ENCODE peak calls at places on chromosomes 6 and 20, in four cellular contexts. P is GM12878, T is HepG2, J is H1. D is an unnamed sample.

GRCh38 chr20:38601216-38602184 is at the start of gene ARHGAP40:
- DNase-seq in J (no peak), T (peak; percentile 54), P (no peak), D (peak; percentile 61)

GRCh38 chr6:88365230-88365629 is 199.1 kb upstream of the CNR1 start:
- DNase-seq in J (no peak), T (no peak), P (no peak), D (no peak)

GRCh38 chr20:25364180-25364788 is 26.4 kb downstream of the ABHD12 start:
- DNase-seq in T (no peak), P (no peak), J (no peak), D (no peak)

GRCh38 chr6:126167726-126168125 is 172.2 kb upstream of the CENPW start:
- DNase-seq in T (no peak), P (no peak), J (no peak), D (no peak)

GRCh38 chr6:15952231-15953151 is 176.4 kb upstream of the MYLIP start:
- DNase-seq in P (no peak), J (no peak), T (no peak), D (no peak)

GRCh38 chr6:816510-817084 is 123.7 kb upstream of the EXOC2 start:
- DNase-seq in J (no peak), T (peak; percentile 40), P (no peak), D (no peak)

GRCh38 chr20:53959849-53960585 is 110.4 kb downstream of the BCAS1 start:
- DNase-seq in J (no peak), T (peak; percentile 57), P (no peak), D (no peak)

GRCh38 chr6:48111143-48111506 is at the start of gene PTCHD4:
- DNase-seq in J (peak; percentile 7), T (peak; percentile 86), P (no peak), D (peak; percentile 4)

GRCh38 chr20:5658897-5659296 is 91.3 kb upstream of the SHLD1 start:
- DNase-seq in J (no peak), P (no peak), T (peak; percentile 71), D (no peak)

GRCh38 chr6:144617231-144618199 is 332.4 kb downstream of the UTRN start:
- DNase-seq in J (no peak), P (no peak), T (no peak), D (no peak)

GRCh38 chr20:44182863-44183262 is 4.1 kb downstream of the JPH2 start:
- DNase-seq in P (no peak), J (no peak), T (no peak), D (no peak)

GRCh38 chr20:44183282-44183681 is 3.7 kb downstream of the JPH2 start:
- DNase-seq in T (no peak), J (no peak), P (no peak), D (no peak)

GRCh38 chr20:44180814-44181213 is 6.2 kb downstream of the JPH2 start:
- DNase-seq in J (peak; percentile 34), P (no peak), T (no peak), D (no peak)

GRCh38 chr20:44182135-44182765 is 4.7 kb downstream of the JPH2 start:
- DNase-seq in J (no peak), P (no peak), T (no peak), D (no peak)

DNA sequence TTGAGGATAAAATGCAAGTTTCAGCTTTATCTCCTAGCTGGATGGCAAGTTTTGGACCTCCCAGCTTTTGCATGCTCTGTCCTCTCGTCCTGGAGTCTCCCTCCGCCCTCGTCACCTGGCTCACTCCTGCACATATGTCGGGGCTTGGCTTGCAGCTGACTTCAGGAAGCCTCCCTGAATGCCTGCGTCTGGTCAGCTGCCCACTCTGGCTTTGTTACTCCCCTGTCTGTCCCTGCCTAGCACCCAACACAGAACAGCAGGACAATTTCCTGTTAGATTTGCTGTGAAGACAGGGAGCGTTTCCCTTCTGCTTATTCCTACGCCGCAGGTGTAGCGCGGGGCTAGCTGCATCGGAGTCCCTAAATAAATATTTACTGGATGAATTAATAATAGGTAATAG is 5.4 kb downstream of the JPH2 start:
- DNase-seq in J (no peak), T (no peak), P (no peak), D (no peak)
- H2AFZ ChIP-seq in J (no peak overlapping the region), T (no peak overlapping the region), P (no peak overlapping the region), D (no peak overlapping the region)

GRCh38 chr6:40586369-40586768 is 795 bp downstream of the LRFN2 start:
- DNase-seq in T (no peak), P (no peak), J (no peak), D (peak; percentile 62)

GRCh38 chr6:40585661-40586269 is 1.4 kb downstream of the LRFN2 start:
- DNase-seq in J (no peak), P (no peak), T (no peak), D (peak; percentile 47)

GRCh38 chr6:40583694-40584093 is 3.5 kb downstream of the LRFN2 start:
- DNase-seq in J (no peak), P (no peak), T (no peak), D (no peak)

GRCh38 chr6:40585218-40585617 is 1.9 kb downstream of the LRFN2 start:
- DNase-seq in P (no peak), J (no peak), T (no peak), D (peak; percentile 30)

GRCh38 chr6:40584741-40585140 is 2.4 kb downstream of the LRFN2 start:
- DNase-seq in P (no peak), T (no peak), J (no peak), D (no peak)
- H3K9ac ChIP-seq in P (no peak overlapping the region), T (no peak overlapping the region), J (no peak overlapping the region), D (no peak overlapping the region)

GRCh38 chr6:17867880-17868279 is 119.6 kb downstream of the KIF13A start:
- DNase-seq in J (no peak), T (peak; percentile 27), P (no peak), D (peak; percentile 21)

GRCh38 chr6:17871169-17871479 is 116.3 kb downstream of the KIF13A start:
- DNase-seq in T (no peak), P (no peak), J (no peak), D (no peak)

GRCh38 chr6:17869753-17870050 is 117.7 kb downstream of the KIF13A start:
- DNase-seq in T (no peak), P (no peak), J (no peak), D (peak; percentile 9)

GRCh38 chr6:17870302-17871168 is 116.9 kb downstream of the KIF13A start:
- DNase-seq in J (no peak), T (no peak), P (no peak), D (no peak)

DNA sequence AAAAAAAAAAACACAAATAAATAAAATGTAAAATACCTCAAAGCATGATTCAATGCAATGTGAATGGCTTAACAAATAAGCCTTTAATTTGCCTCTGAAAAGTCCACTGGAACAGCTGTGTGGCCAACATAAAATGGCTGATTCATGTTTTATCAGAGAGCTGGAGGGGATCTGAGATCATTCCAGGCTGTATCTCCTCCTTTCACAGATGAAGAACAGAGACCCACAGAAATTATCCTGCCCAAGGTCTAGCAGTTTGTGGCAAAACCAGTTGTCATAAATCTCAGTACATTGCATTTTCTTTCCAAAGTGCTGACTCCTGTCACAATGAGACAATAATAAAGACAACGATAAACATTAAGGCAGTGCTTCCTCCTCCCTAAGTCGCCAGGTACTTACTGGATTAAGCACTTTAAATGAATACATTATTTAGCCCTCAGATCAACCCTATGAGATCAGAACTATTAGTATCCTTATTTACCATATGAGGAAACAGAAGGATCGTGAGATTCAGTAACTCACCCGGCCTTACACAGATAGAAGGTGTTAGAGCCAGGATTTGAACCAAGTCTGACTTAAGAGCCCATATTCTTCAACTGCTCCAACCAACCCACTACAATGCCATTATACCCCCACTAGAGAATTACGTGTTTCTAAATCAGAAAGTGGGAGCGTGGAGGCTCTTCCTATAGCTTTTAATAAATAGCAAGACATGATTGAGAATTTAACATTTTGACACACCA is 118.3 kb downstream of the KIF13A start:
- DNase-seq in T (no peak), J (no peak), P (no peak), D (peak; percentile 22)
- TF ChIP-seq EP300 in T (no peak), J (no peak), P (no peak), D (no peak)

DNA sequence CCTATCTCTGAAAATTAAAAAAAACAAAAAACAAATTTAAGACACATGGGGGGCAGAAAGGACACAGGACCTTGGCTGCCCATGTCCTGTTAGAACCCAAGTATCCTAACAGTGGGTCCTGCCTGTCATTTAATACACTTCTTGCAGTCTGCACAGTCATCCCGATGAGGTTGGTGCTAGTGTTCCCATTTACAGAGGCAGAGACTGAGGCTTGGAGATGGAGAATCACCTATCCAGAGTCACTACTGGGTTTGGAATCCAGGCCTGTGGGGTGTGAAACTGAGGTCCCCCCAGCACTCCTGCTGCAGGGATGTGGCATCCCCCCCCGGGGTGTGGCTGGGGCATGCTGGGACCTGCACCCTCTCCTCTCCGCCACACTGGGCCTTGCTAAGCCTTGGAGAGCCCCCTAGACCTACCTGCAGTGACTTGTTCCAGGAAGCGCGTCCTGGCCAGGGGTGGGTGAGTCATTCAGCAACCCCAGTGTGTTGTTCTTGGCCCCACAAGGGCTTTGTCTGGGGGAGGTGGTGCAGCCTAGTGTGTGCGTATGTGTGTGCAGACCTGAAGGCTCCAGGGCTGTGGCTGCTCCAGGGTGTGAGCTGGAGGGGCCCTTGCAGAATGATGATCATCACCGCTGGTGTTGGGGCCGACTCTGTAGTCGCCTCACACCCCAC is 49.7 kb downstream of the BCAS4 start:
- DNase-seq in T (peak; percentile 25), P (peak; percentile 83), J (no peak), D (no peak)
- H2AFZ ChIP-seq in T (no peak overlapping the region), P (no peak overlapping the region), J (no peak overlapping the region), D (no peak overlapping the region)

DNA sequence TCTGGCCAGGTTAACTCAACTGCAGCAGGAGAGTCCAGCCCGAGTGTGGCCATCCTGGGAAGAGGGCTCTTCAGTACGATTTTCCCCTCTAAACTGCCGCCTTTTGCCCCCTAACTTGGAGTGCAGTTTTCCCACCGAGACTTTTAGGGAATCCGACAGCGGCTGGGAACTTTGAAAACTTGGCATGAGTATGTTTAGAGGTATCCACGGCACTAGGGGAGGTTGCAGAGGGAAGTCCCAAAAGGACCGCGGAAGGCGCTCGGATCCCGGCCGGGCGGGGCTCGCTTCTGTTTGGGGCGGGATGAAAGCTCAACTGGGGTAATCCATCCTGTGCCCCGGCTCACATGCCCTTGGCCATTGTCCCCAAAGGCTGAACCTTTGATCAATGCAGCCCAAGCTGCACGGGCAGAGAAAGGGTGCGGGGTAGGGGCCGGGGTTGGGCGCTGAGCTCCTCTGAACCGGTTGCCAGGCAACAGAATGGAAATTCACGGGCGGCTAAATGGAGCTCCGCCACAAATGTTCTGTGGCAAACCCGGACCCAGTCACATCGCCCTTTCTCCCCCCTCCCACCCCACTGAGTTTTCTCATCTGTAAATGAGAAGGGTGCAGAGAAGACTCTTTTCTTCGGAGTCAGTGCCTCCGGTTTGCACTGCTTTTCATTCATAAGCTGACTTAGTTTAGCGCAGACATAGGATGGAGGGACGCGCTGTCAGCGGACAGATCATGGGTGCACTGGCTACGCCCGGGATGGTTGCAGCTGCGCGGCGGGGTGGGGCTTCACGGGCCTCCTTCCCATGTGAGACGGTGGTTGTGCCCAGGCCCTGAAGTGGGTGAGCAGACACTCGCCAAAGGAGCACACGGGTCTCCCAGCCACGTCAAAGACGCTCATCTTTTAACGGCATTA is 2.3 kb downstream of the BMP6 start:
- DNase-seq in T (no peak), J (no peak), P (no peak), D (peak; percentile 29)
- H3K9ac ChIP-seq in T (no peak overlapping the region), J (no peak overlapping the region), P (no peak overlapping the region), D (no peak overlapping the region)

DNA sequence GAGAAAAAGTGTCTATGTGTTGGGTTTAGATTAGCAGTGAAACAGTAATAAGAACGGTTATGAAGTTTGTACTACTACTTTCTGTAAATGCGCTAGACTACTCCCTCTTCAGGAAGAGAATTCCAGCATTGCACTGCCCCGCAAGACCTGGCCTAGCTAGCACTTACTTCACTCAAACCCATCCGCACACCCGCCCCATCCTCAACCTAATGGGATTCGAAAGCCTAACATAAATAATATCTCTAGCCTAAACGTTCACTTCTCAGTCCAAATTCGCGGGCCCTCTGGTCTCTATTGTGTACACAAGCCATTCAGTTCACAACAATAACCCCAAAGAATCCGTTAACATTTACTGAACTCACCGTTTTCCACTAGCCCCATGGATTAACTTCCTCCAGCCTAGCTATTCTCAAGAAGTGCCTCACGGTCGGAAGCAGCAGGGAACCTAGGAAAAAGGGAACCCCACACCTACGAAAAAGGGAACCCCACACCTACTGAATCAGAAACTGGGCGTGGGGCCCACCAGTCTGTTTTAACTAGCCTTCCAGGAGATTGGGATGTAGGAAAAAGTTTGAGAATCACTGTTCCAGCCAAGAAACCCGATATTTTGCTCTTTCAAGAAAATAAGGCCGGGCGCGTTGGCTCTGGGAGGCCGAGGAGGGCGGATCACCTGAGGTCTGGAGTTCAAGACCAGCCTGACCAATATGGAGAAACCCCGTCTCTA is 45.4 kb upstream of the BTN3A2 start:
- DNase-seq in J (no peak), P (no peak), T (no peak), D (no peak)
- TF ChIP-seq EP300 in J (no peak), P (no peak), T (no peak), D (no peak)

D was measured in SK-N-SH.